ENCODE peak calls at places on chromosomes 3 and 15, in ten cellular contexts. One of them, this sample, is unnamed.

GRCh38 chr3:32619395-32619794 is 48.7 kb upstream of the DYNC1LI1 start:
- DNase-seq in lower lobe of right lung: no peak
- DNase-seq in epithelial cell of esophagus: no peak
- DNase-seq in tibial nerve: no peak
- DNase-seq in esophagus squamous epithelium: no peak
- DNase-seq in omental fat pad: no peak
- DNase-seq in mucosa of descending colon: no peak
- DNase-seq in PC-9: no peak
- DNase-seq in CD8-positive, alpha-beta T cell: no peak
- DNase-seq in WTC11: no peak
- DNase-seq in this sample: no peak

GRCh38 chr3:84538597-84538996 is 420.2 kb upstream of the CADM2 start:
- DNase-seq in WTC11: no peak
- DNase-seq in esophagus squamous epithelium: no peak
- DNase-seq in tibial nerve: no peak
- DNase-seq in lower lobe of right lung: no peak
- DNase-seq in omental fat pad: no peak
- DNase-seq in epithelial cell of esophagus: no peak
- DNase-seq in mucosa of descending colon: no peak
- DNase-seq in CD8-positive, alpha-beta T cell: no peak
- DNase-seq in PC-9: no peak
- DNase-seq in this sample: no peak

GRCh38 chr15:63277893-63278505 is 594 bp downstream of the APH1B start:
- DNase-seq in epithelial cell of esophagus: peak
- DNase-seq in mucosa of descending colon: peak
- DNase-seq in omental fat pad: no peak
- DNase-seq in PC-9: no peak
- DNase-seq in WTC11: peak
- DNase-seq in esophagus squamous epithelium: no peak
- DNase-seq in CD8-positive, alpha-beta T cell: no peak
- DNase-seq in tibial nerve: peak
- DNase-seq in lower lobe of right lung: no peak
- DNase-seq in this sample: no peak

GRCh38 chr3:154745925-154746324 is 315.9 kb upstream of the GPR149 start:
- DNase-seq in PC-9: no peak
- DNase-seq in esophagus squamous epithelium: no peak
- DNase-seq in tibial nerve: no peak
- DNase-seq in mucosa of descending colon: peak
- DNase-seq in epithelial cell of esophagus: peak
- DNase-seq in lower lobe of right lung: no peak
- DNase-seq in CD8-positive, alpha-beta T cell: no peak
- DNase-seq in WTC11: no peak
- DNase-seq in omental fat pad: no peak
- DNase-seq in this sample: no peak

GRCh38 chr3:174858353-174858752 is 781 bp upstream of the NAALADL2 start:
- DNase-seq in CD8-positive, alpha-beta T cell: no peak
- DNase-seq in tibial nerve: no peak
- DNase-seq in lower lobe of right lung: no peak
- DNase-seq in esophagus squamous epithelium: no peak
- DNase-seq in WTC11: no peak
- DNase-seq in epithelial cell of esophagus: peak
- DNase-seq in omental fat pad: no peak
- DNase-seq in mucosa of descending colon: no peak
- DNase-seq in PC-9: no peak
- DNase-seq in this sample: no peak

GRCh38 chr15:37106490-37107001 is 6.2 kb upstream of the MEIS2 start:
- DNase-seq in WTC11: peak
- DNase-seq in CD8-positive, alpha-beta T cell: no peak
- DNase-seq in omental fat pad: no peak
- DNase-seq in PC-9: no peak
- DNase-seq in tibial nerve: peak
- DNase-seq in epithelial cell of esophagus: peak
- DNase-seq in lower lobe of right lung: no peak
- DNase-seq in esophagus squamous epithelium: no peak
- DNase-seq in mucosa of descending colon: peak
- DNase-seq in this sample: peak

GRCh38 chr3:190101320-190102117 is 19.2 kb downstream of the P3H2 start:
- DNase-seq in mucosa of descending colon: no peak
- DNase-seq in tibial nerve: no peak
- DNase-seq in WTC11: no peak
- DNase-seq in epithelial cell of esophagus: no peak
- DNase-seq in PC-9: no peak
- DNase-seq in omental fat pad: no peak
- DNase-seq in lower lobe of right lung: no peak
- DNase-seq in esophagus squamous epithelium: no peak
- DNase-seq in CD8-positive, alpha-beta T cell: no peak
- DNase-seq in this sample: no peak

GRCh38 chr3:38151667-38152265 is 13.3 kb downstream of the MYD88 start:
- DNase-seq in WTC11: no peak
- DNase-seq in epithelial cell of esophagus: peak
- DNase-seq in CD8-positive, alpha-beta T cell: no peak
- DNase-seq in PC-9: peak
- DNase-seq in tibial nerve: no peak
- DNase-seq in omental fat pad: no peak
- DNase-seq in esophagus squamous epithelium: no peak
- DNase-seq in mucosa of descending colon: no peak
- DNase-seq in lower lobe of right lung: no peak
- DNase-seq in this sample: no peak

GRCh38 chr3:13252207-13252606 is 167.9 kb downstream of the NUP210 start:
- DNase-seq in CD8-positive, alpha-beta T cell: no peak
- DNase-seq in epithelial cell of esophagus: no peak
- DNase-seq in omental fat pad: no peak
- DNase-seq in tibial nerve: no peak
- DNase-seq in lower lobe of right lung: no peak
- DNase-seq in PC-9: no peak
- DNase-seq in esophagus squamous epithelium: no peak
- DNase-seq in WTC11: no peak
- DNase-seq in mucosa of descending colon: no peak
- DNase-seq in this sample: no peak

GRCh38 chr15:35696767-35697231 is 150.8 kb upstream of the DPH6 start:
- DNase-seq in WTC11: no peak
- DNase-seq in PC-9: peak
- DNase-seq in lower lobe of right lung: no peak
- DNase-seq in CD8-positive, alpha-beta T cell: no peak
- DNase-seq in mucosa of descending colon: no peak
- DNase-seq in esophagus squamous epithelium: no peak
- DNase-seq in tibial nerve: no peak
- DNase-seq in omental fat pad: no peak
- DNase-seq in epithelial cell of esophagus: peak
- DNase-seq in this sample: no peak

GRCh38 chr3:190183121-190183520 is 62.4 kb upstream of the P3H2 start:
- DNase-seq in CD8-positive, alpha-beta T cell: no peak
- DNase-seq in tibial nerve: no peak
- DNase-seq in mucosa of descending colon: no peak
- DNase-seq in lower lobe of right lung: no peak
- DNase-seq in WTC11: no peak
- DNase-seq in PC-9: no peak
- DNase-seq in omental fat pad: no peak
- DNase-seq in esophagus squamous epithelium: no peak
- DNase-seq in epithelial cell of esophagus: peak
- DNase-seq in this sample: no peak

GRCh38 chr3:134885877-134886621 is 91.0 kb downstream of the EPHB1 start:
- DNase-seq in epithelial cell of esophagus: no peak
- DNase-seq in PC-9: no peak
- DNase-seq in lower lobe of right lung: no peak
- DNase-seq in tibial nerve: no peak
- DNase-seq in mucosa of descending colon: no peak
- DNase-seq in omental fat pad: no peak
- DNase-seq in esophagus squamous epithelium: no peak
- DNase-seq in WTC11: no peak
- DNase-seq in CD8-positive, alpha-beta T cell: no peak
- DNase-seq in this sample: no peak

GRCh38 chr15:39602143-39602542 is 21.3 kb downstream of the THBS1 start:
- DNase-seq in epithelial cell of esophagus: peak
- DNase-seq in lower lobe of right lung: no peak
- DNase-seq in tibial nerve: no peak
- DNase-seq in mucosa of descending colon: no peak
- DNase-seq in esophagus squamous epithelium: no peak
- DNase-seq in CD8-positive, alpha-beta T cell: no peak
- DNase-seq in PC-9: no peak
- DNase-seq in omental fat pad: no peak
- DNase-seq in WTC11: peak
- DNase-seq in this sample: no peak

GRCh38 chr3:140018556-140018955 is 83.6 kb downstream of the CLSTN2 start:
- DNase-seq in PC-9: no peak
- DNase-seq in lower lobe of right lung: no peak
- DNase-seq in tibial nerve: no peak
- DNase-seq in omental fat pad: no peak
- DNase-seq in mucosa of descending colon: no peak
- DNase-seq in esophagus squamous epithelium: no peak
- DNase-seq in CD8-positive, alpha-beta T cell: no peak
- DNase-seq in epithelial cell of esophagus: no peak
- DNase-seq in WTC11: no peak
- DNase-seq in this sample: no peak

GRCh38 chr15:69531302-69532027 is 78.8 kb downstream of the RPLP1 start:
- DNase-seq in esophagus squamous epithelium: no peak
- DNase-seq in lower lobe of right lung: no peak
- DNase-seq in WTC11: no peak
- DNase-seq in tibial nerve: no peak
- DNase-seq in mucosa of descending colon: no peak
- DNase-seq in omental fat pad: no peak
- DNase-seq in PC-9: no peak
- DNase-seq in CD8-positive, alpha-beta T cell: no peak
- DNase-seq in epithelial cell of esophagus: peak
- DNase-seq in this sample: no peak

GRCh38 chr3:65019412-65020093 is 331.8 kb upstream of the ADAMTS9 start:
- DNase-seq in CD8-positive, alpha-beta T cell: no peak
- DNase-seq in esophagus squamous epithelium: no peak
- DNase-seq in epithelial cell of esophagus: peak
- DNase-seq in mucosa of descending colon: no peak
- DNase-seq in PC-9: no peak
- DNase-seq in omental fat pad: no peak
- DNase-seq in lower lobe of right lung: no peak
- DNase-seq in tibial nerve: no peak
- DNase-seq in WTC11: no peak
- DNase-seq in this sample: no peak

GRCh38 chr15:98920091-98920880 is 87.3 kb downstream of the PGPEP1L start:
- DNase-seq in esophagus squamous epithelium: no peak
- DNase-seq in CD8-positive, alpha-beta T cell: no peak
- DNase-seq in epithelial cell of esophagus: peak
- DNase-seq in tibial nerve: no peak
- DNase-seq in omental fat pad: no peak
- DNase-seq in mucosa of descending colon: no peak
- DNase-seq in WTC11: no peak
- DNase-seq in lower lobe of right lung: no peak
- DNase-seq in PC-9: no peak
- DNase-seq in this sample: no peak

DNA sequence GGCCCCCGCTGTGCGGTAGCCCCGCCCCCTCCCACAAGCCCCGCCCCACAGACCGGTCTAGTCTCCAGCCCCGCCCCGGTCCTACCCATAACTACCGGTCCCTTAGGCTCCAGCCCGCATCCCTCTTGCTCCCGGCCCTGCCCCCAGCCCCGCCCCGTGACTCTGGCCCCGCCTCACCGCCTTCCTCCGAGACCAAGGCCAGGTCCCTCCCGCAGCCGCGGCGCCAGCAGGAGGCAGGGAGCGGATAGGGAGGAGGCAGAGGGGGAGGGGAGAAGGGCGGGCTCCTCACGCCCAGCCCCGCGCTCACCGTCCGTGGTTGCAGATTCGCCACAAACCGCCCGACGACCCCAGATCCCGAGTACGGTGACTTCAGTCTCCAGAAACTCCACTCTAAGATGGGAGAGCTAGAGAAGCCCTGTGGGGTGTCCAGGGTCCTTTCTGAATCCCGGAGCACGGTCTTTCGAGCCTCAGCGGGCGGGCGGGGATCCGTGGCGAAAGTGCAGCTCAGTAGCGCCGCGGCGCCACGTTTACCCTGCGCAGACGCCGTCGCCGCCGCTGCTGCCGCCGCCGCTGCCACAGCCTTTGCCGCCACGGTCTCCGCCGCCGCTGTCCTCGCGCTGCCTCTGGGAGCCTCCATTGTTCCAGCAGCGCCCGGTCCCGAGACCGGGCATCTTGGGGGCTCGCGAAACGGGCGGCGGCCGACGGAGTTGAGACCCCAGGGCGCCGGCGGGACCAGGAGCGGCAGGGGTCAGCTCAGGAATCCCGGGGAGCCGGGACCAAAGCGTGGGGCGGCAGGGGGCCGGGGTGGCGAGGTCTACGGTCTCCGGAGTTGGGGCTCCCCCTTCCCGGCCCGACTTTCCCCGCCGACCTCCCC is at the start of gene BRPF1:
- DNase-seq in WTC11: peak
- DNase-seq in epithelial cell of esophagus: peak
- DNase-seq in omental fat pad: peak
- DNase-seq in CD8-positive, alpha-beta T cell: peak
- DNase-seq in PC-9: peak
- DNase-seq in mucosa of descending colon: peak
- DNase-seq in lower lobe of right lung: peak
- DNase-seq in tibial nerve: peak
- DNase-seq in esophagus squamous epithelium: peak
- DNase-seq in this sample: peak
- TF ChIP-seq CTCF in WTC11: no peak
- TF ChIP-seq CTCF in epithelial cell of esophagus: peak
- TF ChIP-seq CTCF in omental fat pad: no peak
- TF ChIP-seq CTCF in CD8-positive, alpha-beta T cell: no peak
- TF ChIP-seq CTCF in PC-9: peak
- TF ChIP-seq CTCF in mucosa of descending colon: no peak
- TF ChIP-seq CTCF in lower lobe of right lung: peak
- TF ChIP-seq CTCF in tibial nerve: peak
- TF ChIP-seq CTCF in esophagus squamous epithelium: no peak
- TF ChIP-seq CTCF in this sample: no peak

GRCh38 chr3:122680381-122681293 is at the start of gene PARP14:
- DNase-seq in CD8-positive, alpha-beta T cell: peak
- DNase-seq in WTC11: peak
- DNase-seq in PC-9: peak
- DNase-seq in esophagus squamous epithelium: no peak
- DNase-seq in tibial nerve: peak
- DNase-seq in omental fat pad: peak
- DNase-seq in mucosa of descending colon: peak
- DNase-seq in epithelial cell of esophagus: peak
- DNase-seq in lower lobe of right lung: peak
- DNase-seq in this sample: peak
- TF ChIP-seq CTCF in CD8-positive, alpha-beta T cell: no peak
- TF ChIP-seq CTCF in WTC11: no peak
- TF ChIP-seq CTCF in PC-9: no peak
- TF ChIP-seq CTCF in esophagus squamous epithelium: peak
- TF ChIP-seq CTCF in tibial nerve: peak
- TF ChIP-seq CTCF in omental fat pad: no peak
- TF ChIP-seq CTCF in mucosa of descending colon: no peak
- TF ChIP-seq CTCF in epithelial cell of esophagus: no peak
- TF ChIP-seq CTCF in lower lobe of right lung: no peak
- TF ChIP-seq CTCF in this sample: no peak

GRCh38 chr15:51759557-51760070 is 8.2 kb downstream of the TMOD2 start:
- DNase-seq in lower lobe of right lung: peak
- DNase-seq in PC-9: no peak
- DNase-seq in mucosa of descending colon: peak
- DNase-seq in omental fat pad: no peak
- DNase-seq in CD8-positive, alpha-beta T cell: no peak
- DNase-seq in tibial nerve: no peak
- DNase-seq in epithelial cell of esophagus: peak
- DNase-seq in WTC11: peak
- DNase-seq in esophagus squamous epithelium: no peak
- DNase-seq in this sample: no peak
- TF ChIP-seq CTCF in lower lobe of right lung: no peak
- TF ChIP-seq CTCF in PC-9: no peak
- TF ChIP-seq CTCF in mucosa of descending colon: no peak
- TF ChIP-seq CTCF in omental fat pad: no peak
- TF ChIP-seq CTCF in CD8-positive, alpha-beta T cell: no peak
- TF ChIP-seq CTCF in tibial nerve: peak
- TF ChIP-seq CTCF in epithelial cell of esophagus: no peak
- TF ChIP-seq CTCF in WTC11: peak
- TF ChIP-seq CTCF in esophagus squamous epithelium: no peak
- TF ChIP-seq CTCF in this sample: no peak

GRCh38 chr15:33825453-33825852 is 142.8 kb upstream of the CHRM5 start:
- DNase-seq in epithelial cell of esophagus: no peak
- DNase-seq in tibial nerve: no peak
- DNase-seq in omental fat pad: no peak
- DNase-seq in esophagus squamous epithelium: no peak
- DNase-seq in mucosa of descending colon: no peak
- DNase-seq in PC-9: no peak
- DNase-seq in WTC11: no peak
- DNase-seq in lower lobe of right lung: no peak
- DNase-seq in CD8-positive, alpha-beta T cell: no peak
- DNase-seq in this sample: no peak
- TF ChIP-seq CTCF in epithelial cell of esophagus: no peak
- TF ChIP-seq CTCF in tibial nerve: no peak
- TF ChIP-seq CTCF in omental fat pad: no peak
- TF ChIP-seq CTCF in esophagus squamous epithelium: no peak
- TF ChIP-seq CTCF in mucosa of descending colon: no peak
- TF ChIP-seq CTCF in PC-9: no peak
- TF ChIP-seq CTCF in WTC11: no peak
- TF ChIP-seq CTCF in lower lobe of right lung: no peak
- TF ChIP-seq CTCF in CD8-positive, alpha-beta T cell: no peak
- TF ChIP-seq CTCF in this sample: no peak

This sample was measured in mesothelial cell of epicardium.